ENCODE peak calls at places on chromosomes 1 and 21, in four cellular contexts. Q, H, N and M are unnamed samples.

GRCh38 chr1:200949626-200950025 is 54.9 kb downstream of the INAVA start:
- DNase-seq in Q (no peak), H (no peak), N (no peak), M (no peak)

GRCh38 chr1:115458426-115459114 is 120.5 kb upstream of the NGF start:
- DNase-seq in Q (no peak), H (no peak), N (no peak), M (no peak)

GRCh38 chr1:29630756-29631155 is 394.4 kb downstream of the PTPRU start:
- DNase-seq in Q (no peak), H (no peak), N (no peak), M (no peak)

GRCh38 chr1:155127105-155127671 is 488 bp upstream of the EFNA1 start:
- DNase-seq in Q (no peak), H (peak), N (peak), M (no peak)

GRCh38 chr1:201946224-201946908 is at the start of gene LMOD1:
- DNase-seq in Q (no peak), H (peak), N (peak), M (peak)

GRCh38 chr21:45747233-45747766 is 103.8 kb downstream of the PCBP3 start:
- DNase-seq in Q (no peak), H (no peak), N (no peak), M (no peak)

GRCh38 chr1:65002508-65003315 is 36.4 kb upstream of the JAK1 start:
- DNase-seq in Q (peak), H (peak), N (peak), M (peak)

GRCh38 chr1:98388431-98388830 is 273.1 kb upstream of the SNX7 start:
- DNase-seq in Q (no peak), H (peak), N (peak), M (no peak)

GRCh38 chr1:15100369-15101111 is 53.0 kb upstream of the TMEM51 start:
- DNase-seq in Q (no peak), H (peak), N (peak), M (no peak)

GRCh38 chr21:46454634-46455390 is 3.9 kb upstream of the DIP2A start:
- DNase-seq in Q (no peak), H (no peak), N (no peak), M (no peak)

GRCh38 chr1:82838066-82838465 is 1037.3 kb downstream of the ADGRL2 start:
- DNase-seq in Q (no peak), H (peak), N (peak), M (no peak)

GRCh38 chr1:16628361-16629111 is 15.2 kb upstream of the NBPF1 start:
- DNase-seq in Q (no peak), H (no peak), N (no peak), M (peak)

GRCh38 chr1:215704089-215704860 is 137.2 kb downstream of the KCTD3 start:
- DNase-seq in Q (no peak), H (no peak), N (no peak), M (no peak)

GRCh38 chr1:21524686-21525339 is 15.6 kb downstream of the ALPL start:
- DNase-seq in Q (no peak), H (no peak), N (no peak), M (no peak)

GRCh38 chr1:209354111-209354839 is 229.2 kb upstream of the CAMK1G start:
- DNase-seq in Q (no peak), H (peak), N (peak), M (peak)